ENCODE peak calls at places on chromosomes 4 and X, in nine cellular contexts. B is PC-3; J is hepatocyte; L is breast epithelium; V is thoracic aorta; U is CD4-positive, alpha-beta T cell; X is GM23338; T is transverse colon; I is fibroblast of lung. G is an unnamed sample. For H3K27me3, the result is how much of the 10 kb centered on the place peaks cover.

GRCh38 chrX:54182864-54183613 is at the start of gene FAM120C:
- DNase-seq in B (peak), J (peak), L (peak), V (peak), U (peak), X (peak), T (peak), I (peak), G (no peak)

GRCh38 chr4:145847764-145848163 is 90.9 kb downstream of the ZNF827 start:
- DNase-seq in B (no peak), J (no peak), L (no peak), V (no peak), U (no peak), X (no peak), T (no peak), I (no peak), G (no peak)

GRCh38 chr4:8541981-8542715 is 38.0 kb upstream of the GPR78 start:
- DNase-seq in B (no peak), J (no peak), L (no peak), V (no peak), U (no peak), X (no peak), T (no peak), I (no peak), G (no peak)

GRCh38 chr4:123838426-123838825 is 441.8 kb downstream of the SPRY1 start:
- DNase-seq in B (peak), J (no peak), L (no peak), V (no peak), U (no peak), X (no peak), T (no peak), I (no peak), G (no peak)

GRCh38 chr4:144302704-144303536 is 162.4 kb upstream of the GYPA start:
- DNase-seq in B (no peak), J (no peak), L (peak), V (no peak), U (no peak), X (no peak), T (no peak), I (no peak), G (no peak)

GRCh38 chrX:112935029-112935428 is 94.4 kb upstream of the AMOT start:
- DNase-seq in B (no peak), J (no peak), L (no peak), V (no peak), U (no peak), X (no peak), T (no peak), I (no peak), G (no peak)

GRCh38 chr4:147707892-147708672 is 23.8 kb upstream of the ARHGAP10 start:
- DNase-seq in B (peak), J (peak), L (peak), V (no peak), U (peak), X (peak), T (peak), I (peak), G (no peak)

GRCh38 chr4:108393870-108394269 is 225.1 kb upstream of the LEF1 start:
- DNase-seq in B (no peak), J (no peak), L (no peak), V (no peak), U (no peak), X (no peak), T (no peak), I (no peak), G (no peak)

GRCh38 chr4:98929341-98930267 is 671 bp upstream of the EIF4E start:
- DNase-seq in B (peak), J (peak), L (peak), V (peak), U (peak), X (peak), T (peak), I (peak), G (peak)

GRCh38 chr4:121208571-121208970 is 44.5 kb upstream of the TNIP3 start:
- DNase-seq in B (no peak), J (no peak), L (no peak), V (no peak), U (no peak), X (no peak), T (no peak), I (no peak), G (no peak)

GRCh38 chr4:65472531-65472930 is 197.8 kb downstream of the EPHA5 start:
- DNase-seq in B (no peak), J (no peak), L (no peak), V (no peak), U (no peak), X (no peak), T (no peak), I (no peak), G (no peak)

GRCh38 chr4:7289619-7290018 is 97.3 kb downstream of the SORCS2 start:
- DNase-seq in B (no peak), J (no peak), L (no peak), V (no peak), U (no peak), X (no peak), T (no peak), I (no peak), G (no peak)

DNA sequence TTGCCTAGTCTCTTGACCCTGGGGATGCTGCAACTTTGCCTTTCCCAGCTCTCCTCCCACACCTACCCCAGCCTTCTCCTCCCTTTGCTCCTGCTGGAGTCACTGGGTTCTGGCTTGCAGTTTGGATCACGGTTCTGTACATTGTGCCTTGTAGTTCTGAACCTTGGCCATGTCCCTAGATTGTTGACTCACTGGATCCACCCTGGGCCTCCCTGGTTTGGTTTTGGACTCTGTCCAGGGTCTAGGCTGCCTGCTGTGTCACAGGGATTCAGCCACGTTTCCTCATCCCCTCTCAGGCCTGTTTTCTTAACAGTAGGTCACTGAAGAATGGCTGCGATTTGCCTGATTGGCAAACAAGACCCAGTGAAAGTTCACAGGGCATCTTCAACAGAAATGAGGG is 11.5 kb upstream of the GABRE start:
- DNase-seq in B (no peak), J (peak), L (no peak), V (no peak), U (no peak), X (no peak), T (peak), I (peak), G (no peak)
- H3K27me3 ChIP-seq in B (under half), J (under half), L (under half), V (under half), U (under half), X (under half), T (under half), I (under half), G (under half)

GRCh38 chrX:150568320-150569154 is at the start of gene MTM1:
- DNase-seq in B (peak), J (peak), L (peak), V (peak), U (peak), X (peak), T (peak), I (peak), G (peak)
- TF ChIP-seq CTCF in B (no peak), J (no peak), L (no peak), V (no peak), U (no peak), X (no peak), T (no peak), I (no peak), G (no peak)

GRCh38 chr4:74118600-74119351 is 19.8 kb upstream of the CXCL2 start:
- DNase-seq in B (no peak), J (no peak), L (no peak), V (no peak), U (no peak), X (no peak), T (no peak), I (no peak), G (no peak)

GRCh38 chr4:74117024-74117534 is 18.1 kb upstream of the CXCL2 start:
- DNase-seq in B (peak), J (peak), L (peak), V (peak), U (no peak), X (no peak), T (peak), I (peak), G (peak)

GRCh38 chr4:74121643-74122579 is 22.9 kb upstream of the CXCL2 start:
- DNase-seq in B (no peak), J (no peak), L (no peak), V (no peak), U (no peak), X (no peak), T (no peak), I (no peak), G (no peak)

GRCh38 chr4:74123065-74123728 is 24.2 kb upstream of the CXCL2 start:
- DNase-seq in B (peak), J (peak), L (no peak), V (no peak), U (no peak), X (no peak), T (no peak), I (no peak), G (peak)

DNA sequence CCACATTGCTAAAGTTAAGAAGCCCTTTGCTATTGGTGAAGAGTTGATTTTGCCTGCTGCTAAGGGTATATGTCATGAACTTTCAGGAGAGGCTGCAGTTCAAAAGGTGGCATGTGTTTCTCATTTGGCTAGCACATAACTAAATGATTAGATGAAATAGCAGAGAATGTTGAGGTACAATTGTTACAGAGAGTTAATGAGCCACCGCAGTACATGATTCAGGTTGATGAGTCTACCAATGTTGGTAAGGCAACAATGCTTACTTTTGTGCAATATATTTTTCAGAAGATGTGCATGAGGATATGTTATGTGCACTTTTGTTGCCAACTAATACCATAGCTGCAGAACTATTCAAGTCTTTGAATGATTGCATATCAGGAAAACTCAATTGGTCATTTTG is 21.1 kb upstream of the CXCL2 start:
- DNase-seq in B (no peak), J (no peak), L (no peak), V (no peak), U (no peak), X (no peak), T (no peak), I (no peak), G (no peak)
- H3K27me3 ChIP-seq in B (under half), J (under half), L (under half), V (under half), U (under half), X (under half), T (under half), I (under half), G (under half)

GRCh38 chr4:75653845-75654503 is 19.2 kb downstream of the G3BP2 start:
- DNase-seq in B (peak), J (peak), L (no peak), V (no peak), U (no peak), X (peak), T (no peak), I (peak), G (no peak)
- TF ChIP-seq CTCF in B (peak), J (peak), L (no peak), V (peak), U (peak), X (peak), T (peak), I (peak), G (no peak)